ENCODE peak calls at places on chromosomes 7 and 10, in four cellular contexts. D, K, I and X are unnamed samples.

GRCh38 chr10:4770766-4771553 is 55.0 kb upstream of the AKR1E2 start:
- DNase-seq in D (no peak), K (no peak), I (peak), X (no peak)

GRCh38 chr10:102555781-102556328 is 52.1 kb downstream of the SUFU start:
- DNase-seq in D (no peak), K (no peak), I (peak), X (no peak)

GRCh38 chr7:29894238-29894637 is 87.9 kb downstream of the WIPF3 start:
- DNase-seq in D (no peak), K (no peak), I (no peak), X (no peak)

GRCh38 chr10:29438271-29438670 is 149.4 kb downstream of the LYZL1 start:
- DNase-seq in D (peak), K (no peak), I (no peak), X (no peak)

GRCh38 chr7:30301751-30302150 is 17.4 kb downstream of the ZNRF2 start:
- DNase-seq in D (peak), K (no peak), I (no peak), X (no peak)

GRCh38 chr10:69123747-69124557 is at the start of gene VPS26A:
- DNase-seq in D (peak), K (peak), I (peak), X (peak)

GRCh38 chr7:9937944-9938631 is 1035.6 kb upstream of the PHF14 start:
- DNase-seq in D (no peak), K (no peak), I (no peak), X (no peak)

GRCh38 chr10:129383651-129384050 is 83.4 kb upstream of the MGMT start:
- DNase-seq in D (no peak), K (no peak), I (no peak), X (no peak)

GRCh38 chr7:92767427-92767826 is 68.9 kb downstream of the CDK6 start:
- DNase-seq in D (no peak), K (no peak), I (no peak), X (no peak)

GRCh38 chr10:119398996-119399395 is 143.5 kb downstream of the RGS10 start:
- DNase-seq in D (no peak), K (no peak), I (no peak), X (no peak)

GRCh38 chr7:155533827-155534690 is 12.3 kb downstream of the CNPY1 start:
- DNase-seq in D (peak), K (no peak), I (peak), X (peak)

GRCh38 chr10:48494073-48494472 is 110.8 kb downstream of the ARHGAP22 start:
- DNase-seq in D (no peak), K (no peak), I (no peak), X (no peak)

GRCh38 chr10:184911-185310 is 49.7 kb downstream of the ZMYND11 start:
- DNase-seq in D (no peak), K (no peak), I (no peak), X (no peak)

GRCh38 chr10:61024801-61025201 is 80.8 kb upstream of the RHOBTB1 start:
- DNase-seq in D (peak), K (no peak), I (no peak), X (no peak)

GRCh38 chr10:74541375-74541774 is 285.0 kb upstream of the KAT6B start:
- DNase-seq in D (no peak), K (no peak), I (no peak), X (no peak)

GRCh38 chr10:114276671-114277070 is 37.6 kb downstream of the VWA2 start:
- DNase-seq in D (no peak), K (no peak), I (no peak), X (no peak)

GRCh38 chr10:61100882-61101281 is 156.9 kb upstream of the RHOBTB1 start:
- DNase-seq in D (no peak), K (no peak), I (no peak), X (no peak)

GRCh38 chr10:17452060-17452894 is 2.1 kb downstream of the ST8SIA6 start:
- DNase-seq in D (no peak), K (no peak), I (no peak), X (no peak)

GRCh38 chr10:113131611-113132330 is 181.7 kb downstream of the TCF7L2 start:
- DNase-seq in D (peak), K (no peak), I (no peak), X (no peak)

GRCh38 chr10:80187465-80188409 is 17.6 kb downstream of the ANXA11 start:
- DNase-seq in D (no peak), K (no peak), I (peak), X (peak)

GRCh38 chr7:149772236-149772820 is 1.1 kb downstream of the ZNF467 start:
- DNase-seq in D (peak), K (peak), I (no peak), X (peak)

GRCh38 chr7:102978280-102978679 is 65.5 kb downstream of the LRRC17 start:
- DNase-seq in D (no peak), K (peak), I (peak), X (no peak)

GRCh38 chr10:22988581-22989360 is 60.9 kb downstream of the ARMC3 start:
- DNase-seq in D (peak), K (no peak), I (peak), X (peak)

GRCh38 chr7:158325530-158326381 is 261.9 kb downstream of the PTPRN2 start:
- DNase-seq in D (peak), K (no peak), I (no peak), X (no peak)

GRCh38 chr10:22477365-22478287 is 132.3 kb downstream of the SPAG6 start:
- DNase-seq in D (peak), K (no peak), I (no peak), X (peak)

GRCh38 chr10:48634198-48634983 is 29.5 kb upstream of the ARHGAP22 start:
- DNase-seq in D (no peak), K (peak), I (peak), X (peak)

GRCh38 chr10:43119416-43120115 is 18.7 kb upstream of the CSGALNACT2 start:
- DNase-seq in D (no peak), K (no peak), I (no peak), X (no peak)

GRCh38 chr10:86365346-86366032 is 1.1 kb downstream of the GRID1 start:
- DNase-seq in D (peak), K (no peak), I (peak), X (no peak)

GRCh38 chr7:99090811-99091582 is 52.9 kb downstream of the SMURF1 start:
- DNase-seq in D (no peak), K (no peak), I (no peak), X (no peak)

GRCh38 chr7:29825750-29826529 is 19.6 kb downstream of the WIPF3 start:
- DNase-seq in D (no peak), K (no peak), I (no peak), X (peak)

GRCh38 chr10:100867564-100867963 is 45.2 kb upstream of the SLF2 start:
- DNase-seq in D (no peak), K (no peak), I (no peak), X (no peak)

GRCh38 chr7:1975179-1975578 is 257.6 kb downstream of the MAD1L1 start:
- DNase-seq in D (no peak), K (no peak), I (no peak), X (no peak)

GRCh38 chr10:2475711-2476110 is 591.6 kb upstream of the PFKP start:
- DNase-seq in D (no peak), K (no peak), I (no peak), X (no peak)

GRCh38 chr10:124092270-124093075 is 925 bp downstream of the CHST15 start:
- DNase-seq in D (peak), K (peak), I (no peak), X (peak)

GRCh38 chr10:94423627-94424026 is 21.3 kb downstream of the TBC1D12 start:
- DNase-seq in D (no peak), K (no peak), I (no peak), X (no peak)

GRCh38 chr7:132226046-132226590 is 350.2 kb downstream of the PLXNA4 start:
- DNase-seq in D (no peak), K (no peak), I (no peak), X (no peak)

GRCh38 chr10:48470893-48471805 is 133.7 kb downstream of the ARHGAP22 start:
- DNase-seq in D (no peak), K (no peak), I (peak), X (no peak)

GRCh38 chr10:69650589-69651261 is 20.7 kb downstream of the FAM241B start:
- DNase-seq in D (no peak), K (no peak), I (no peak), X (no peak)

GRCh38 chr7:57071-57470 is 135.3 kb upstream of the FAM20C start:
- DNase-seq in D (no peak), K (no peak), I (no peak), X (no peak)

GRCh38 chr7:54615-55014 is 137.8 kb upstream of the FAM20C start:
- DNase-seq in D (no peak), K (no peak), I (no peak), X (no peak)

GRCh38 chr7:57876-58275 is 134.5 kb upstream of the FAM20C start:
- DNase-seq in D (no peak), K (no peak), I (no peak), X (no peak)

GRCh38 chr7:56291-56913 is 136.0 kb upstream of the FAM20C start:
- DNase-seq in D (no peak), K (no peak), I (no peak), X (no peak)

DNA sequence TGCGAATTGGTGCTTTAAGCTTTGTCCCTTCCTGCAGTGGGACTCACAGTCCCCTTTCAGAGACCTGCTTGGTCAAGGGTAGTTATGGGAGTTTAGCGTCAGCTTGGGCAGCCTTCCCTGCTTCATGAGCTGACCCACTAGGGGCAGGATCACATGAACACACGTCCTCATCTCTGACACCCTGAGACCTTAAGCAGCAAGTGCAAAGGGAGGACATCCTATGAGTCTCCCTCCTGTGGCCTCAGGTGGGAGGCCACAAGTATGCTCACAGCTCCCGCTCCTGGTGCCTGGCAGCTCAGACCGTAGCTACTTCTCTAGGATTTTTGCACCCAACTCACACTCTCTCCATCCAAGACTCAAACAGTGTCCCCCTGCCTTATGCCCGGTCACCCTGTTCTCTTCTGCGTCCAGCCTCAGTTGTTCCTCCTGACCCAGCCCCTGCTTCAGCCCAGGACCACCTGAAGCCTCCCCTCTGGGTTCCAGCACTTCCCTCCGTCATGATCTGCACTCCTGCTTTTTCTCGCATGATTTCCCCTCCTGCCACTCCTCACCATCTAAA is 136.6 kb upstream of the FAM20C start:
- DNase-seq in D (no peak), K (no peak), I (no peak), X (no peak)
- TF ChIP-seq CTCF in D (peak), K (no peak), I (no peak), X (no peak)

GRCh38 chr7:80136276-80137045 is 1.8 kb downstream of the GNAI1 start:
- DNase-seq in D (peak), K (no peak), I (no peak), X (no peak)
- H3K4me3 ChIP-seq in D (peak), K (peak), I (no peak), X (no peak)

GRCh38 chr7:152076324-152076821 is 50.9 kb downstream of the GALNT11 start:
- DNase-seq in D (peak), K (no peak), I (peak), X (peak)
- TF ChIP-seq CTCF in D (peak), K (no peak), I (peak), X (peak)

GRCh38 chr7:117092801-117093200 is 139.5 kb downstream of the ST7 start:
- DNase-seq in D (no peak), K (no peak), I (no peak), X (no peak)
- H3K4me3 ChIP-seq in D (no peak), K (no peak), I (no peak), X (no peak)

GRCh38 chr7:151057038-151057736 is 510 bp downstream of the CDK5 start:
- DNase-seq in D (no peak), K (no peak), I (peak), X (no peak)

GRCh38 chr7:151058766-151059361 is 525 bp upstream of the SLC4A2 start:
- DNase-seq in D (peak), K (no peak), I (peak), X (peak)

GRCh38 chr7:151057989-151058765 is 480 bp upstream of the CDK5 start:
- DNase-seq in D (peak), K (peak), I (peak), X (peak)

GRCh38 chr7:151057737-151057988 is at the start of gene CDK5:
- DNase-seq in D (no peak), K (no peak), I (no peak), X (no peak)

GRCh38 chr7:151056286-151057037 is 1.2 kb downstream of the CDK5 start:
- DNase-seq in D (peak), K (no peak), I (no peak), X (no peak)
- TF ChIP-seq CTCF in D (no peak), K (no peak), I (no peak), X (no peak)

GRCh38 chr7:130490888-130491771 is 755 bp upstream of the MEST start:
- DNase-seq in D (peak), K (peak), I (no peak), X (peak)

GRCh38 chr7:130490287-130490686 is 1.6 kb upstream of the MEST start:
- DNase-seq in D (peak), K (no peak), I (no peak), X (no peak)

GRCh38 chr7:130486963-130487324 is 4.9 kb upstream of the MEST start:
- DNase-seq in D (no peak), K (no peak), I (no peak), X (no peak)

GRCh38 chr7:130488376-130489139 is 3.3 kb upstream of the MEST start:
- DNase-seq in D (no peak), K (no peak), I (no peak), X (no peak)

DNA sequence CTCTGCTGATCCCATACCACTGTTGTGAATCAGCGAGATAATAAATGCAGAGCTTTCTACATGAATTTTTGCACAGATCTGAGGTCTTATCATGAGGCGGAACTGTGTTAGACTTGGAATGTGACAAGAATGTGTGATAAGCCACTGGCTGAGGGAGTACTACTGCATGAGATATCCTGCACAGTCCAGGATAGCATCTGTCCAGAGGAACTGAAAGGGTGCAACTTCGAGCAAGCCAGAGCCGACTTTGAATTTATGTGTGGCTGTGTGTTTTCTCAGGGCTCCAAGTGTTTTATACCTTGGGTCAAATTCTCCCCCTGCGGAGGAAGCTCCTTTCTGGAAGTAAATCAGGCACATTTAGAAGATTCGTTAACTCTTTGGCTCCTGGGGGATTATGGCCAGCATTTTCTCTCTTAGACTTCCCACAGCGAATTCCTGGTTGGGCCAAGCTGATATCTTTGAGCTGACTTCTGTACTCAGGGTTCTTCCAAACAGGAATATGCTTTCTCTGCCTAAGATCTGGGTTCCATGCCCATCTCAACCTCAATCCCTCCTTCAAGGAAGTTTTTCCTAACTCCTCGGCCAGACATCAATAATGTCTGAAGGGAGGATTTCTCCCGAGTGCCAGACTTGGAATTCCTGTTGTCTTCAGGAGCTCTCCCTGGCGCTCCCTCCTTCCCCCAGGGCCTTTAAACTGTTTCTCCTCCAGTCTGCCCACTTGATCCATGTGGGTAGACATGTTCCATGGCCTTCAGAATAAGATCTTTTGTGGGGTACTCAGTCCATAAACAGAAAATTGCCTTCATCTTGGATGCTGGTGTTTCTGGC is 2.5 kb upstream of the MEST start:
- DNase-seq in D (peak), K (no peak), I (no peak), X (no peak)
- H3K4me3 ChIP-seq in D (no peak), K (no peak), I (no peak), X (no peak)